ENCODE peak calls at places on chromosomes 1 and 21, in five cellular contexts. G is SK-N-SH; S is fibroblast of lung; F is CD4-positive, alpha-beta T cell; C is left ventricle myocardium inferior. X is an unnamed sample. For H3K27me3, the result is how much of the 10 kb centered on the place peaks cover.

GRCh38 chr1:66596191-66596590 is 62.2 kb downstream of the SGIP1 start:
- DNase-seq in G (no peak), S (no peak), F (no peak), C (no peak), X (no peak)

GRCh38 chr1:182633657-182634281 is 29.6 kb upstream of the RGS16 start:
- DNase-seq in G (peak), S (no peak), F (no peak), C (no peak), X (no peak)

GRCh38 chr1:6273380-6273891 is 12.5 kb upstream of the GPR153 start:
- DNase-seq in G (no peak), S (peak), F (no peak), C (no peak), X (no peak)

GRCh38 chr1:165073402-165074007 is 283.0 kb downstream of the LMX1A start:
- DNase-seq in G (peak), S (peak), F (no peak), C (no peak), X (no peak)

GRCh38 chr21:37166733-37167132 is 93.7 kb downstream of the TTC3 start:
- DNase-seq in G (no peak), S (no peak), F (no peak), C (no peak), X (no peak)

GRCh38 chr1:172833956-172834355 is 175.1 kb downstream of the FASLG start:
- DNase-seq in G (no peak), S (no peak), F (no peak), C (no peak), X (no peak)

GRCh38 chr21:33789697-33790096 is 125.9 kb downstream of the ATP5PO start:
- DNase-seq in G (no peak), S (peak), F (no peak), C (no peak), X (no peak)

GRCh38 chr1:57963545-57963944 is 539.7 kb upstream of the DAB1 start:
- DNase-seq in G (no peak), S (no peak), F (no peak), C (no peak), X (no peak)

GRCh38 chr1:64956733-64957441 is 9.5 kb downstream of the JAK1 start:
- DNase-seq in G (no peak), S (no peak), F (no peak), C (no peak), X (peak)

GRCh38 chr1:178536844-178537371 is 24.0 kb downstream of the TEX35 start:
- DNase-seq in G (no peak), S (peak), F (no peak), C (peak), X (peak)

DNA sequence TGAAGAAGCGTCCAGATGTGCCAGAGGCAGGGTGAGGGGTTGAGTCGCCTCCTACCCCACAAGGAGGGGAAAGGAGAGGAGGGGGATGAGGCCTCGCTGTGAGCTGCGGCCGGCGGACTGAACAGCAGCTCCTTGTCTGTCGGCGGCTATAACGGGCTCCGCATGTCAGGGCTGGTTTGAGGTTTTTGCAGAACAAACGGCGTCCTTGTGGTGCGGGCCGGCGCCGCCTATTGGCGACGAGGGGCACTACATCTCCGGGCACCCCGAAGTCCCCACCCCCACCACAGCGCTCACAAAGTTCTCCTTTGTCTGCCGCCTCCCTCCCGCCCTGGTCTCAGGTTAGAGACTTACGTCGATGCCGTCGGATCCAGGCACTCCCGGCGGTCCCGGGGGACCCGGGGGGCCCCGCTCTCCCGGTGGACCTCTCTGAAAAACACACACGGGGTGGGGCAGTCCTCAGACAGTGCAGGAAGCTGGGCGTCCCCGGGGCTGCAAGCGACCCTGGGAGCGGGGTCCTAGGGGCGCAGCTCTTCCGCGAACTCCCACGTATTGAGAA is 1.8 kb downstream of the COL9A2 start:
- DNase-seq in G (peak), S (peak), F (peak), C (peak), X (peak)
- H3K27me3 ChIP-seq in G (under half), S (under half), F (under half), C (half or more), X (under half)

DNA sequence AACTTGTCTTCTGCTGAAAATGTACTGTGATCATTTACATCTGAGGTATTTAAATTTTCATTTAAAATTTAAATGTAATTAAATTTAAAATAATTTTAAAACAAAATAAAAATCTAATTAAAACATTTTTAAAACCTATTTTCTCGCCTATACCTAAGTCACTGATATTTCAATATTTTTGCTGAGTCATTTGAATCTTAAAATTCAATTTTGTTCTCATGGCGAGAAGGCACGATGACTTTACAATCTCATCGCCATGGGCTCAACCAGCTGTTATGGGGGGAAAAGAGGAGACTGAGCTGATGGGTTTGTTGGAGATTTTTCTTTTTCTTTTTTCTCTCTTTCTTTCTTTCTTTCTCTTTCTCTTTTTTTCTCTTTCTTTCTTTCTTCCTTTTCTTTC is 89.3 kb downstream of the PRDM16 start:
- DNase-seq in G (no peak), S (no peak), F (no peak), C (no peak), X (no peak)
- H3K27me3 ChIP-seq in G (under half), S (under half), F (under half), C (under half), X (under half)

GRCh38 chr1:157107702-157108101 is 8.1 kb upstream of the ETV3L start:
- DNase-seq in G (no peak), S (no peak), F (no peak), C (no peak), X (no peak)

GRCh38 chr1:157110686-157111085 is 11.1 kb upstream of the ETV3L start:
- DNase-seq in G (no peak), S (no peak), F (no peak), C (no peak), X (no peak)

GRCh38 chr1:157106813-157107189 is 7.2 kb upstream of the ETV3L start:
- DNase-seq in G (no peak), S (no peak), F (no peak), C (no peak), X (no peak)

GRCh38 chr1:157110003-157110402 is 10.4 kb upstream of the ETV3L start:
- DNase-seq in G (no peak), S (no peak), F (no peak), C (no peak), X (no peak)

DNA sequence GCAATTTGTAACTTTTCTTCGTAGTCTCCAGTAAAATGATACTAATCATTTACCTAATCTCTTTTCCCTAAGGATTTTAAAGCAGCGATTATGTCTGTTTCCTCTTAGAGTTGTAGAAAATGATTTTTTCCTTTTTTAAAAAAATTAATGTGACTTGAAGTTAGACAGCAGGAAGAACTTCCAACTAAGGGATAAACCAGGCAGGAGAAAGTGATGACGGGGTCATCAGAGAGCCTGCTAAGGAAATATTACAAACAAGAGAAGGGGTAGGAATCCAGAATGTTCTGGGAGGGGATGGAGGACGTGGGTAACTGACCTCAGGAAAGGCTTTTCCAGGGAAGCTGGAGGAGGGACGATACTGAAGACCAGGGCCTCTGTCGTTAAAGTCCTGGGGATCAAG is 8.8 kb upstream of the ETV3L start:
- DNase-seq in G (no peak), S (no peak), F (no peak), C (no peak), X (peak)
- H3K27me3 ChIP-seq in G (under half), S (under half), F (under half), C (half or more), X (under half)

DNA sequence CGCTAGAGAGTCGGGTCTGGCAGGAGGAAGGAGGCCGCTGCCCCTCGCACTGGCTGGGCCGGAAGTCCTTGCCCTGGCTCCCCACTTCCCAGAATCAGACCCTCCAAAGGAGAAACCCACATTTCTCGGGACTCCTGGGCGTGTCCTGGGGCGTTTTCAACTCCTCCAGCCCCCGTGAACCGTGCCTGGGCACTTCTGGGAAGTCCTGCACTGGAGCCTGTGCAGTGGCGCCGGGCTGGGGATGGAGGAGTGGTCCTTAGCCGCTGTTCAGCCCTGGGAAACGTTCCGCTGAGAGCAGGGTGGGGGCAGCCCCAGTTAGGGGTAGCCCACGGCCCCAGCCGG is 3.0 kb downstream of the IGSF21 start:
- DNase-seq in G (no peak), S (no peak), F (no peak), C (no peak), X (no peak)
- H3K27me3 ChIP-seq in G (under half), S (under half), F (half or more), C (half or more), X (under half)

GRCh38 chr1:96568639-96569038 is 152.9 kb upstream of the PTBP2 start:
- DNase-seq in G (peak), S (no peak), F (no peak), C (no peak), X (no peak)
- H3K27me3 ChIP-seq in G (under half), S (under half), F (under half), C (under half), X (under half)

GRCh38 chr1:180241716-180242544 is 11.9 kb downstream of the LHX4 start:
- DNase-seq in G (no peak), S (no peak), F (no peak), C (no peak), X (no peak)
- H3K27me3 ChIP-seq in G (half or more), S (under half), F (under half), C (half or more), X (under half)

GRCh38 chr1:231162300-231162969 is 577 bp downstream of the TRIM67 start:
- DNase-seq in G (peak), S (peak), F (no peak), C (no peak), X (no peak)
- H3K27me3 ChIP-seq in G (under half), S (under half), F (half or more), C (half or more), X (under half)

GRCh38 chr1:230701434-230701833 is 12.5 kb downstream of the AGT start:
- DNase-seq in G (no peak), S (peak), F (no peak), C (no peak), X (no peak)
- H3K27me3 ChIP-seq in G (under half), S (under half), F (under half), C (under half), X (under half)

GRCh38 chr1:160077496-160077895 is 3.8 kb upstream of the KCNJ9 start:
- DNase-seq in G (no peak), S (no peak), F (no peak), C (no peak), X (no peak)
- H3K27me3 ChIP-seq in G (under half), S (under half), F (half or more), C (half or more), X (under half)

X was measured in Peyer's patch.